ENCODE peak calls at places on chromosomes 12 and 14, in six cellular contexts. U is GM12878, E is HepG2, S is SK-N-SH, M is K562, V is H1. A is an unnamed sample.

GRCh38 chr12:89280833-89281533 is 71.3 kb downstream of the DUSP6 start:
- DNase-seq in U (no peak), E (no peak), S (no peak), M (no peak), V (no peak), A (no peak)

GRCh38 chr14:63692309-63693020 is 35.4 kb downstream of the SGPP1 start:
- DNase-seq in U (no peak), E (no peak), S (no peak), M (peak; percentile 11), V (no peak), A (no peak)

GRCh38 chr12:119432935-119433334 is 98.4 kb downstream of the CCDC60 start:
- DNase-seq in U (no peak), E (peak; percentile 10), S (no peak), M (no peak), V (no peak), A (no peak)

GRCh38 chr12:103840399-103840880 is 594 bp downstream of the NT5DC3 start:
- DNase-seq in U (no peak), E (no peak), S (peak; percentile 74), M (peak; percentile 58), V (no peak), A (no peak)

GRCh38 chr14:77988096-77988870 is 181.9 kb upstream of the NRXN3 start:
- DNase-seq in U (no peak), E (no peak), S (no peak), M (no peak), V (no peak), A (no peak)

GRCh38 chr12:75854681-75855309 is 176.8 kb downstream of the PHLDA1 start:
- DNase-seq in U (no peak), E (no peak), S (no peak), M (no peak), V (no peak), A (no peak)

GRCh38 chr12:69150083-69150795 is 89.1 kb upstream of the CPSF6 start:
- DNase-seq in U (no peak), E (no peak), S (no peak), M (no peak), V (no peak), A (no peak)

GRCh38 chr12:27906127-27906500 is 66.4 kb downstream of the PTHLH start:
- DNase-seq in U (no peak), E (no peak), S (no peak), M (peak; percentile 53), V (no peak), A (no peak)

GRCh38 chr12:53994268-53994690 is 5.7 kb upstream of the HOXC9 start:
- DNase-seq in U (no peak), E (peak; percentile 57), S (peak; percentile 55), M (peak; percentile 63), V (no peak), A (no peak)

GRCh38 chr12:76158518-76159321 is 74.2 kb upstream of the NAP1L1 start:
- DNase-seq in U (peak; percentile 91), E (peak; percentile 53), S (peak; percentile 42), M (peak; percentile 86), V (peak; percentile 73), A (peak; percentile 34)

GRCh38 chr12:102406033-102406584 is 74.3 kb downstream of the IGF1 start:
- DNase-seq in U (peak; percentile 77), E (no peak), S (peak; percentile 46), M (peak; percentile 71), V (no peak), A (no peak)

GRCh38 chr14:92207012-92207927 is 85.5 kb downstream of the CPSF2 start:
- DNase-seq in U (no peak), E (no peak), S (no peak), M (peak; percentile 2), V (peak; percentile 59), A (no peak)

GRCh38 chr12:111780615-111781014 is 13.9 kb downstream of the ALDH2 start:
- DNase-seq in U (no peak), E (no peak), S (no peak), M (no peak), V (no peak), A (no peak)

GRCh38 chr12:121697093-121697698 is 15.4 kb upstream of the TMEM120B start:
- DNase-seq in U (no peak), E (peak; percentile 53), S (peak; percentile 51), M (peak; percentile 65), V (no peak), A (peak; percentile 47)

GRCh38 chr12:56258820-56259183 is 618 bp upstream of the ANKRD52 start:
- DNase-seq in U (no peak), E (no peak), S (no peak), M (no peak), V (no peak), A (no peak)

GRCh38 chr12:56257071-56257470 is 1.1 kb downstream of the ANKRD52 start:
- DNase-seq in U (no peak), E (no peak), S (no peak), M (no peak), V (no peak), A (no peak)

GRCh38 chr12:56258068-56258819 is at the start of gene ANKRD52:
- DNase-seq in U (no peak), E (peak; percentile 26), S (peak; percentile 98), M (peak; percentile 87), V (peak; percentile 89), A (no peak)

GRCh38 chr12:56256326-56256960 is 1.7 kb downstream of the ANKRD52 start:
- DNase-seq in U (no peak), E (no peak), S (no peak), M (no peak), V (no peak), A (no peak)

DNA sequence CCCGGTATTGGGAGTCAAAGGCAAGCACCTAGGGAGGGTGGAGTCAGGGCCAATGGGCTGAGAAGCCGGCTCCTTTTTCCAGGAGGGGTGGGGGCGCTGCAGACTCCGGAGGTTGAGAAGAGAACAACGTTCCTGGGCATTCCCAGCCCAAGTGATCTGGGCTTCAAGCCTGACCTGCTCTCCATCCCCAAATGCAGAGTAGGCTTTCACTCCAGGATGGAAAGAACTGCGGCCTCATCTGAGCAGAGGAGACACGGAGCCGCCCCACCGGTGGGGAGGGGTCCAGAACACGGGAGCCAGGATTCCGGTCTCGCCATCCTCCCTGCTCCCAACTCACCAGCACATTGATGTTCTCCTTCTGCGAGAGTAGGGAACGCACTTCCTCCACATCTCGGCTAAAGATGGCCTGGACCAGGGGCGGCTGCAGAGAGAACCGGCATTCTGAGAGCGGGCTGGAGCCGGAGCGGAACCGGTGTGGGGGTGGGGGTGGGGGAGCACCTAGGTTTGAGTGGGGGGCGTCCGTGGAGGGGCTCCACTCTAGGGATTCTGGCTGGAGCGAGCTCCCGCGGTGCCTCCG is 605 bp downstream of the ANKRD52 start:
- DNase-seq in U (no peak), E (peak; percentile 36), S (peak; percentile 81), M (peak; percentile 60), V (peak; percentile 80), A (no peak)
- TF ChIP-seq CTCF in U (no peak), E (peak; percentile 53), S (peak; percentile 35), M (peak; percentile 13), V (no peak), A (peak; percentile 28)

GRCh38 chr12:34401659-34402227 is 379.4 kb downstream of the ALG10 start:
- DNase-seq in U (no peak), E (no peak), S (peak; percentile 0), M (no peak), V (peak; percentile 8), A (no peak)

GRCh38 chr12:34399631-34400422 is 377.5 kb downstream of the ALG10 start:
- DNase-seq in U (no peak), E (no peak), S (peak; percentile 2), M (no peak), V (peak; percentile 1), A (no peak)

GRCh38 chr12:34402228-34402898 is 380.1 kb downstream of the ALG10 start:
- DNase-seq in U (no peak), E (no peak), S (no peak), M (no peak), V (peak; percentile 13), A (no peak)

GRCh38 chr12:34400423-34400881 is 378.2 kb downstream of the ALG10 start:
- DNase-seq in U (no peak), E (no peak), S (peak; percentile 1), M (no peak), V (peak; percentile 6), A (no peak)

GRCh38 chr12:34400986-34401658 is 378.8 kb downstream of the ALG10 start:
- DNase-seq in U (no peak), E (no peak), S (peak; percentile 0), M (no peak), V (peak; percentile 6), A (no peak)
- H3K9me3 ChIP-seq in U (no peaks in the 10 kb centered on the region), E (peaks cover 39% of the 10 kb centered on the region), S (no peaks in the 10 kb centered on the region), M (no peaks in the 10 kb centered on the region), V (peaks cover 95% of the 10 kb centered on the region), A (no peaks in the 10 kb centered on the region)

GRCh38 chr14:104876251-104876699 is 11.2 kb downstream of the CEP170B start:
- DNase-seq in U (no peak), E (no peak), S (peak; percentile 92), M (peak; percentile 53), V (peak; percentile 92), A (peak; percentile 44)
- TF ChIP-seq YY1 in U (no peak), E (no peak), S (no peak), M (no peak), V (no peak), A (no peak)

GRCh38 chr14:20346713-20347112 is 3.3 kb downstream of the PARP2 start:
- DNase-seq in U (no peak), E (no peak), S (no peak), M (no peak), V (no peak), A (no peak)

GRCh38 chr14:20345366-20345765 is 1.9 kb downstream of the PARP2 start:
- DNase-seq in U (no peak), E (no peak), S (no peak), M (no peak), V (no peak), A (no peak)

GRCh38 chr14:20350280-20350679 is 6.8 kb downstream of the PARP2 start:
- DNase-seq in U (no peak), E (no peak), S (no peak), M (no peak), V (no peak), A (no peak)

GRCh38 chr14:20347747-20348146 is 4.3 kb downstream of the PARP2 start:
- DNase-seq in U (no peak), E (peak; percentile 85), S (no peak), M (no peak), V (no peak), A (no peak)

DNA sequence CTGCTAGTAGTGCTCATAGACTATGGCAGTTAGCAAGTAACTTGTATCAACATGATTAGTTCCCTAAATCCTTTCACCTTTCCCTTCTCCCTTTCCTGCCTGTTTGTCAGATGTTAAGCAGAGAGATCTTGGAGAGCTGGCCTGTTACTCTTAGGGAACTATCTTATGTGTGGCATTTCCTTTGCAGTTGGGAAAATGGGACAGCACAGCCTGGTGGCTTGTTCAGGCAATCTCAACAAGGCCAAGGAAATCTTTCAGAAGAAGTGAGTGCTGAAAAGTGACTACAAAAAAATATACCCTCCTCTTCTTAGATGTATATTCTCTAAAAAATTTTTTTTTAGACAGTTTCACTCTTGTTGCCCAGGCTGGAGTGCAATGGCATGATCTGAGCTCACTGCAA is 7.4 kb downstream of the PARP2 start:
- DNase-seq in U (no peak), E (no peak), S (no peak), M (no peak), V (no peak), A (no peak)
- TF ChIP-seq CTCF in U (no peak), E (no peak), S (peak; percentile 40), M (peak; percentile 26), V (no peak), A (no peak)

GRCh38 chr14:47822326-47822725 is 146.9 kb upstream of the MDGA2 start:
- DNase-seq in U (no peak), E (no peak), S (no peak), M (no peak), V (no peak), A (no peak)
- H3K9me3 ChIP-seq in U (no peaks in the 10 kb centered on the region), E (peaks cover 55% of the 10 kb centered on the region), S (no peaks in the 10 kb centered on the region), M (no peaks in the 10 kb centered on the region), V (no peaks in the 10 kb centered on the region), A (no peaks in the 10 kb centered on the region)

GRCh38 chr14:104554608-104555401 is 24.8 kb upstream of the C14orf180 start:
- DNase-seq in U (no peak), E (no peak), S (peak; percentile 68), M (no peak), V (no peak), A (no peak)
- TF ChIP-seq YY1 in U (no peak), E (no peak), S (no peak), M (no peak), V (no peak), A (no peak)

A was measured in HCT116.